ENCODE peak calls at places on chromosomes 7 and 10, in nine cellular contexts. One of them, this sample, is unnamed.

GRCh38 chr10:130236711-130237110 is 100.5 kb downstream of the GLRX3 start:
- DNase-seq in left cardiac atrium: no peak
- DNase-seq in stimulated activated CD8-positive, alpha-beta memory T cell treated with anti-CD3 and anti-CD28 coated beads, Interleukin-2, amount 100 ng/mL, for 48 hours: no peak
- DNase-seq in NCI-H2171: no peak
- DNase-seq in GM18507: no peak
- DNase-seq in iris pigment epithelial cell: no peak
- DNase-seq in A549: no peak
- DNase-seq in stimulated activated CD4-positive, alpha-beta T cell treated with anti-CD3 and anti-CD28 coated beads, Interleukin-1b, Interleukin-23, amount 100 ng/mL, for 4 hours: no peak
- DNase-seq in activated naive CD8-positive, alpha-beta T cell treated with anti-CD3 and anti-CD28 coated beads, Interleukin-2, amount 50 U/mL, for 24 hours: no peak
- DNase-seq in this sample: no peak

GRCh38 chr10:119538632-119539358 is 3.7 kb downstream of the RGS10 start:
- DNase-seq in left cardiac atrium: no peak
- DNase-seq in stimulated activated CD8-positive, alpha-beta memory T cell treated with anti-CD3 and anti-CD28 coated beads, Interleukin-2, amount 100 ng/mL, for 48 hours: peak
- DNase-seq in NCI-H2171: no peak
- DNase-seq in GM18507: no peak
- DNase-seq in iris pigment epithelial cell: no peak
- DNase-seq in A549: no peak
- DNase-seq in stimulated activated CD4-positive, alpha-beta T cell treated with anti-CD3 and anti-CD28 coated beads, Interleukin-1b, Interleukin-23, amount 100 ng/mL, for 4 hours: no peak
- DNase-seq in activated naive CD8-positive, alpha-beta T cell treated with anti-CD3 and anti-CD28 coated beads, Interleukin-2, amount 50 U/mL, for 24 hours: peak
- DNase-seq in this sample: no peak

GRCh38 chr10:42753126-42753506 is 29.5 kb upstream of the BMS1 start:
- DNase-seq in left cardiac atrium: peak
- DNase-seq in stimulated activated CD8-positive, alpha-beta memory T cell treated with anti-CD3 and anti-CD28 coated beads, Interleukin-2, amount 100 ng/mL, for 48 hours: peak
- DNase-seq in NCI-H2171: no peak
- DNase-seq in GM18507: no peak
- DNase-seq in iris pigment epithelial cell: peak
- DNase-seq in A549: peak
- DNase-seq in stimulated activated CD4-positive, alpha-beta T cell treated with anti-CD3 and anti-CD28 coated beads, Interleukin-1b, Interleukin-23, amount 100 ng/mL, for 4 hours: peak
- DNase-seq in activated naive CD8-positive, alpha-beta T cell treated with anti-CD3 and anti-CD28 coated beads, Interleukin-2, amount 50 U/mL, for 24 hours: peak
- DNase-seq in this sample: no peak

GRCh38 chr7:77991656-77992055 is 193.1 kb downstream of the PHTF2 start:
- DNase-seq in left cardiac atrium: no peak
- DNase-seq in stimulated activated CD8-positive, alpha-beta memory T cell treated with anti-CD3 and anti-CD28 coated beads, Interleukin-2, amount 100 ng/mL, for 48 hours: no peak
- DNase-seq in NCI-H2171: no peak
- DNase-seq in GM18507: no peak
- DNase-seq in iris pigment epithelial cell: no peak
- DNase-seq in A549: no peak
- DNase-seq in stimulated activated CD4-positive, alpha-beta T cell treated with anti-CD3 and anti-CD28 coated beads, Interleukin-1b, Interleukin-23, amount 100 ng/mL, for 4 hours: no peak
- DNase-seq in activated naive CD8-positive, alpha-beta T cell treated with anti-CD3 and anti-CD28 coated beads, Interleukin-2, amount 50 U/mL, for 24 hours: no peak
- DNase-seq in this sample: no peak

GRCh38 chr7:64469673-64470072 is 93.2 kb downstream of the ZNF680 start:
- DNase-seq in left cardiac atrium: no peak
- DNase-seq in stimulated activated CD8-positive, alpha-beta memory T cell treated with anti-CD3 and anti-CD28 coated beads, Interleukin-2, amount 100 ng/mL, for 48 hours: no peak
- DNase-seq in NCI-H2171: no peak
- DNase-seq in GM18507: no peak
- DNase-seq in iris pigment epithelial cell: no peak
- DNase-seq in A549: no peak
- DNase-seq in stimulated activated CD4-positive, alpha-beta T cell treated with anti-CD3 and anti-CD28 coated beads, Interleukin-1b, Interleukin-23, amount 100 ng/mL, for 4 hours: no peak
- DNase-seq in activated naive CD8-positive, alpha-beta T cell treated with anti-CD3 and anti-CD28 coated beads, Interleukin-2, amount 50 U/mL, for 24 hours: no peak
- DNase-seq in this sample: no peak

GRCh38 chr10:131735577-131735976 is 165.2 kb upstream of the PPP2R2D start:
- DNase-seq in left cardiac atrium: no peak
- DNase-seq in stimulated activated CD8-positive, alpha-beta memory T cell treated with anti-CD3 and anti-CD28 coated beads, Interleukin-2, amount 100 ng/mL, for 48 hours: no peak
- DNase-seq in NCI-H2171: no peak
- DNase-seq in GM18507: no peak
- DNase-seq in iris pigment epithelial cell: no peak
- DNase-seq in A549: no peak
- DNase-seq in stimulated activated CD4-positive, alpha-beta T cell treated with anti-CD3 and anti-CD28 coated beads, Interleukin-1b, Interleukin-23, amount 100 ng/mL, for 4 hours: no peak
- DNase-seq in activated naive CD8-positive, alpha-beta T cell treated with anti-CD3 and anti-CD28 coated beads, Interleukin-2, amount 50 U/mL, for 24 hours: no peak
- DNase-seq in this sample: no peak

GRCh38 chr10:48444266-48444665 is 137.8 kb downstream of the MAPK8 start:
- DNase-seq in left cardiac atrium: no peak
- DNase-seq in stimulated activated CD8-positive, alpha-beta memory T cell treated with anti-CD3 and anti-CD28 coated beads, Interleukin-2, amount 100 ng/mL, for 48 hours: no peak
- DNase-seq in NCI-H2171: peak
- DNase-seq in GM18507: no peak
- DNase-seq in iris pigment epithelial cell: peak
- DNase-seq in A549: no peak
- DNase-seq in stimulated activated CD4-positive, alpha-beta T cell treated with anti-CD3 and anti-CD28 coated beads, Interleukin-1b, Interleukin-23, amount 100 ng/mL, for 4 hours: no peak
- DNase-seq in activated naive CD8-positive, alpha-beta T cell treated with anti-CD3 and anti-CD28 coated beads, Interleukin-2, amount 50 U/mL, for 24 hours: no peak
- DNase-seq in this sample: no peak

GRCh38 chr10:14032406-14032998 is 298.2 kb downstream of the FRMD4A start:
- DNase-seq in left cardiac atrium: no peak
- DNase-seq in stimulated activated CD8-positive, alpha-beta memory T cell treated with anti-CD3 and anti-CD28 coated beads, Interleukin-2, amount 100 ng/mL, for 48 hours: peak
- DNase-seq in NCI-H2171: no peak
- DNase-seq in GM18507: no peak
- DNase-seq in iris pigment epithelial cell: no peak
- DNase-seq in A549: no peak
- DNase-seq in stimulated activated CD4-positive, alpha-beta T cell treated with anti-CD3 and anti-CD28 coated beads, Interleukin-1b, Interleukin-23, amount 100 ng/mL, for 4 hours: peak
- DNase-seq in activated naive CD8-positive, alpha-beta T cell treated with anti-CD3 and anti-CD28 coated beads, Interleukin-2, amount 50 U/mL, for 24 hours: peak
- DNase-seq in this sample: no peak

GRCh38 chr7:112080441-112080840 is 125.8 kb downstream of the DOCK4 start:
- DNase-seq in left cardiac atrium: no peak
- DNase-seq in stimulated activated CD8-positive, alpha-beta memory T cell treated with anti-CD3 and anti-CD28 coated beads, Interleukin-2, amount 100 ng/mL, for 48 hours: no peak
- DNase-seq in NCI-H2171: no peak
- DNase-seq in GM18507: peak
- DNase-seq in iris pigment epithelial cell: peak
- DNase-seq in A549: peak
- DNase-seq in stimulated activated CD4-positive, alpha-beta T cell treated with anti-CD3 and anti-CD28 coated beads, Interleukin-1b, Interleukin-23, amount 100 ng/mL, for 4 hours: no peak
- DNase-seq in activated naive CD8-positive, alpha-beta T cell treated with anti-CD3 and anti-CD28 coated beads, Interleukin-2, amount 50 U/mL, for 24 hours: no peak
- DNase-seq in this sample: no peak

GRCh38 chr7:41573881-41574280 is 129.0 kb downstream of the INHBA start:
- DNase-seq in left cardiac atrium: no peak
- DNase-seq in stimulated activated CD8-positive, alpha-beta memory T cell treated with anti-CD3 and anti-CD28 coated beads, Interleukin-2, amount 100 ng/mL, for 48 hours: no peak
- DNase-seq in NCI-H2171: no peak
- DNase-seq in GM18507: no peak
- DNase-seq in iris pigment epithelial cell: peak
- DNase-seq in A549: no peak
- DNase-seq in stimulated activated CD4-positive, alpha-beta T cell treated with anti-CD3 and anti-CD28 coated beads, Interleukin-1b, Interleukin-23, amount 100 ng/mL, for 4 hours: no peak
- DNase-seq in activated naive CD8-positive, alpha-beta T cell treated with anti-CD3 and anti-CD28 coated beads, Interleukin-2, amount 50 U/mL, for 24 hours: no peak
- DNase-seq in this sample: no peak

GRCh38 chr7:142516038-142516501 is 233.2 kb upstream of the PRSS1 start:
- DNase-seq in left cardiac atrium: no peak
- DNase-seq in stimulated activated CD8-positive, alpha-beta memory T cell treated with anti-CD3 and anti-CD28 coated beads, Interleukin-2, amount 100 ng/mL, for 48 hours: no peak
- DNase-seq in NCI-H2171: peak
- DNase-seq in GM18507: peak
- DNase-seq in iris pigment epithelial cell: peak
- DNase-seq in A549: peak
- DNase-seq in stimulated activated CD4-positive, alpha-beta T cell treated with anti-CD3 and anti-CD28 coated beads, Interleukin-1b, Interleukin-23, amount 100 ng/mL, for 4 hours: no peak
- DNase-seq in activated naive CD8-positive, alpha-beta T cell treated with anti-CD3 and anti-CD28 coated beads, Interleukin-2, amount 50 U/mL, for 24 hours: no peak
- DNase-seq in this sample: peak

GRCh38 chr7:85070967-85071628 is 115.8 kb downstream of the SEMA3D start:
- DNase-seq in left cardiac atrium: no peak
- DNase-seq in stimulated activated CD8-positive, alpha-beta memory T cell treated with anti-CD3 and anti-CD28 coated beads, Interleukin-2, amount 100 ng/mL, for 48 hours: no peak
- DNase-seq in NCI-H2171: no peak
- DNase-seq in GM18507: no peak
- DNase-seq in iris pigment epithelial cell: peak
- DNase-seq in A549: no peak
- DNase-seq in stimulated activated CD4-positive, alpha-beta T cell treated with anti-CD3 and anti-CD28 coated beads, Interleukin-1b, Interleukin-23, amount 100 ng/mL, for 4 hours: no peak
- DNase-seq in activated naive CD8-positive, alpha-beta T cell treated with anti-CD3 and anti-CD28 coated beads, Interleukin-2, amount 50 U/mL, for 24 hours: no peak
- DNase-seq in this sample: no peak

This sample was measured in dorsolateral prefrontal cortex.